ENCODE peak calls at places on chromosomes 16 and 17, in six cellular contexts. K is fibroblast of mammary gland; Z is nucleus accumbens; E is H7; M is COR-L47; J is Jurkat, Clone E6-1. X is an unnamed sample.

GRCh38 chr17:7656958-7657715 is 6.4 kb downstream of the ATP1B2 start:
- DNase-seq in K (no peak), Z (peak), E (peak), M (no peak), J (no peak), X (peak)

GRCh38 chr17:36691606-36692005 is 90.2 kb downstream of the MRM1 start:
- DNase-seq in K (no peak), Z (no peak), E (no peak), M (peak), J (no peak), X (no peak)

GRCh38 chr16:46908540-46909372 is 24.6 kb downstream of the GPT2 start:
- DNase-seq in K (peak), Z (peak), E (peak), M (peak), J (peak), X (peak)

GRCh38 chr17:35774499-35774898 is 13.8 kb downstream of the C17orf50 start:
- DNase-seq in K (peak), Z (peak), E (no peak), M (no peak), J (no peak), X (peak)

GRCh38 chr16:27221576-27222498 is 18.5 kb downstream of the KDM8 start:
- DNase-seq in K (peak), Z (no peak), E (no peak), M (no peak), J (no peak), X (no peak)

GRCh38 chr16:54591816-54592246 is 305.2 kb upstream of the IRX3 start:
- DNase-seq in K (no peak), Z (no peak), E (peak), M (peak), J (no peak), X (no peak)

GRCh38 chr17:282000-282911 is 70.4 kb downstream of the RPH3AL start:
- DNase-seq in K (no peak), Z (no peak), E (no peak), M (no peak), J (no peak), X (no peak)

GRCh38 chr16:23298290-23298689 is 3.8 kb upstream of the SCNN1B start:
- DNase-seq in K (no peak), Z (no peak), E (no peak), M (no peak), J (no peak), X (no peak)

GRCh38 chr16:4651842-4652241 is 27.2 kb downstream of the MGRN1 start:
- DNase-seq in K (no peak), Z (no peak), E (no peak), M (no peak), J (no peak), X (no peak)

GRCh38 chr16:31052131-31052530 is 18.8 kb downstream of the STX4 start:
- DNase-seq in K (peak), Z (no peak), E (no peak), M (no peak), J (no peak), X (no peak)

GRCh38 chr16:11639925-11640899 is 28.0 kb upstream of the SNN start:
- DNase-seq in K (peak), Z (peak), E (no peak), M (no peak), J (no peak), X (peak)

GRCh38 chr17:55641559-55642160 is 81.0 kb downstream of the TMEM100 start:
- DNase-seq in K (peak), Z (no peak), E (peak), M (peak), J (peak), X (peak)

GRCh38 chr16:35391328-35391727 is 1931.9 kb downstream of the TP53TG3F start:
- DNase-seq in K (peak), Z (peak), E (no peak), M (peak), J (peak), X (peak)

GRCh38 chr16:56227936-56228335 is 36.6 kb downstream of the GNAO1 start:
- DNase-seq in K (no peak), Z (no peak), E (no peak), M (no peak), J (no peak), X (no peak)

GRCh38 chr16:48194828-48195566 is 39.2 kb upstream of the ABCC12 start:
- DNase-seq in K (peak), Z (no peak), E (no peak), M (peak), J (no peak), X (no peak)

GRCh38 chr16:46886764-46887523 is 2.8 kb downstream of the GPT2 start:
- DNase-seq in K (no peak), Z (no peak), E (no peak), M (no peak), J (no peak), X (peak)

GRCh38 chr17:78958556-78959191 is 21.0 kb downstream of the LGALS3BP start:
- DNase-seq in K (no peak), Z (no peak), E (peak), M (no peak), J (no peak), X (no peak)

GRCh38 chr17:30716461-30717289 is 107.8 kb downstream of the CRLF3 start:
- DNase-seq in K (peak), Z (no peak), E (peak), M (no peak), J (no peak), X (no peak)

GRCh38 chr16:58264961-58265479 is 29.8 kb downstream of the PRSS54 start:
- DNase-seq in K (peak), Z (no peak), E (no peak), M (no peak), J (no peak), X (no peak)

GRCh38 chr17:81867123-81867951 is 3.8 kb downstream of the ARHGDIA start:
- DNase-seq in K (peak), Z (no peak), E (peak), M (no peak), J (no peak), X (no peak)

GRCh38 chr17:44749076-44750020 is 9.4 kb upstream of the ADAM11 start:
- DNase-seq in K (no peak), Z (no peak), E (peak), M (no peak), J (no peak), X (no peak)

GRCh38 chr16:85564277-85565051 is 48.7 kb upstream of the GSE1 start:
- DNase-seq in K (no peak), Z (no peak), E (peak), M (no peak), J (no peak), X (no peak)

GRCh38 chr17:49556183-49556943 is 19.3 kb upstream of the NXPH3 start:
- DNase-seq in K (peak), Z (peak), E (peak), M (peak), J (peak), X (no peak)

GRCh38 chr17:1730004-1730344 is 5.5 kb downstream of the WDR81 start:
- DNase-seq in K (no peak), Z (no peak), E (peak), M (no peak), J (no peak), X (no peak)

GRCh38 chr17:1967092-1967662 is 58.0 kb downstream of the RTN4RL1 start:
- DNase-seq in K (no peak), Z (no peak), E (peak), M (no peak), J (peak), X (no peak)

GRCh38 chr17:58242171-58242784 is 3.9 kb downstream of the LPO start:
- DNase-seq in K (no peak), Z (no peak), E (peak), M (no peak), J (no peak), X (no peak)

GRCh38 chr16:75058815-75059214 is 57.8 kb downstream of the LDHD start:
- DNase-seq in K (peak), Z (no peak), E (no peak), M (no peak), J (no peak), X (no peak)

X was measured in putamen.